ENCODE peak calls at places on chromosomes 2 and 18, in eight cellular contexts. O is HepG2, V is suprapubic skin, Q is A549, C is adrenal gland, P is spleen, T is lower leg skin, A is ovary. L is an unnamed sample.

GRCh38 chr2:237060518-237061312 is 25.0 kb upstream of the COPS8 start:
- DNase-seq in O (peak), V (no peak), Q (peak), C (peak), P (no peak), T (peak), A (no peak), L (peak)

GRCh38 chr2:158495175-158495574 is 38.4 kb downstream of the PKP4 start:
- DNase-seq in O (no peak), V (no peak), Q (no peak), C (no peak), P (no peak), T (no peak), A (no peak), L (no peak)

GRCh38 chr18:51153659-51154371 is 43.7 kb downstream of the MEX3C start:
- DNase-seq in O (no peak), V (no peak), Q (no peak), C (no peak), P (peak), T (no peak), A (no peak), L (no peak)

GRCh38 chr18:74981476-74981875 is 227.5 kb downstream of the PTGR3 start:
- DNase-seq in O (no peak), V (no peak), Q (no peak), C (no peak), P (no peak), T (no peak), A (no peak), L (no peak)

GRCh38 chr2:216791303-216791702 is 68.6 kb downstream of the TNP1 start:
- DNase-seq in O (no peak), V (no peak), Q (no peak), C (no peak), P (no peak), T (no peak), A (no peak), L (no peak)

GRCh38 chr2:120736202-120736954 is 710 bp downstream of the GLI2 start:
- DNase-seq in O (no peak), V (peak), Q (peak), C (no peak), P (peak), T (no peak), A (peak), L (no peak)

GRCh38 chr2:152950125-152950524 is 231.7 kb downstream of the ARL6IP6 start:
- DNase-seq in O (no peak), V (no peak), Q (no peak), C (peak), P (no peak), T (no peak), A (no peak), L (no peak)

GRCh38 chr2:43104106-43104505 is 122.3 kb downstream of the ZFP36L2 start:
- DNase-seq in O (no peak), V (no peak), Q (no peak), C (no peak), P (no peak), T (no peak), A (no peak), L (no peak)

GRCh38 chr2:29114841-29115609 is at the start of gene CLIP4:
- DNase-seq in O (no peak), V (no peak), Q (peak), C (peak), P (peak), T (peak), A (peak), L (peak)

GRCh38 chr2:220811952-220812570 is 760.0 kb downstream of the EPHA4 start:
- DNase-seq in O (no peak), V (no peak), Q (no peak), C (no peak), P (no peak), T (no peak), A (no peak), L (no peak)

GRCh38 chr2:53784431-53784830 is 2.3 kb downstream of the ASB3 start:
- DNase-seq in O (no peak), V (no peak), Q (no peak), C (no peak), P (no peak), T (no peak), A (no peak), L (no peak)

GRCh38 chr18:38693085-38693484 is 1127.5 kb upstream of the CELF4 start:
- DNase-seq in O (no peak), V (no peak), Q (no peak), C (no peak), P (no peak), T (no peak), A (no peak), L (no peak)

DNA sequence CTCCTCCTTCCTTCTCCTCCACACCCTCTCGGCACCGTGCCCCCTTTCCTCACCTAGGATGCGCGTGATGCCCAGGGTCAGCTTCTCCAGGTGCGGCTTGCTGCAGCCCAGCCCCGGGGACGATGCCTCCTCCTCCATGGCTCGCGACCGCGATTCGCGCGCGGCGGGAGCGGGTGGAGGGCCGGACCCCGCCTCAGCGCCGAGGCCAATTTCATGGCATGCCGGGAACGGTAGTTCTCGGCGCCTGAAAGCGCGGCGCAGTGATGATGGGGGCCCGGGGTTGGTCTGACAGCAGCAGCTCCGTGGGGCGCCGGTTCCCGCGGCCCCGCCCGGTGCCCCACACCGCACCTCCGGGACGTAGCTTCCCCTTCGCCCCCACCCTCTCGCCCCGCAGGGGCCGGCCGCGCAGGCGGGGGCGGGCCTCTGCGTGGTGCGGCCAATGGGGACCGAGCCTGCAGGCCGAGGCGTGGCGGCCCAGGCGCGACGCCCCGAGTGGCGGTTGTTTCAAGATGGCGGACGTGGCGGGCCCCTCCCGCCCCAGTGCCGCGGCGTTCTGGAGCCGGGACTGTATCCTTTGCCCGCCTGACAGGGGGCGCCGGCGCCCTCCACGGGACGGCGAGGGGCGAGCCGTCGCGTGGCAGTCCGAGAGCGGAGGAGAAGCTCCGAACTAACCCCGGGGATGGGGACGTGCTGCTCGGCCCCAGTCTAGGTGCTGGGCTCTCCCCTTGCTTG is at the start of the genes KIAA1328 and TPGS2:
- DNase-seq in O (peak), V (peak), Q (peak), C (peak), P (peak), T (peak), A (peak), L (peak)
- TF ChIP-seq POLR2A in O (no peak), V (no peak), Q (peak), C (peak), P (peak), T (no peak), A (peak), L (peak)

GRCh38 chr2:136129601-136130000 is 11.7 kb upstream of the CXCR4 start:
- DNase-seq in O (no peak), V (no peak), Q (no peak), C (no peak), P (no peak), T (no peak), A (no peak), L (no peak)
- TF ChIP-seq POLR2A in O (no peak), V (no peak), Q (no peak), C (no peak), P (peak), T (no peak), A (no peak), L (no peak)

GRCh38 chr2:25340340-25340886 is 1.3 kb downstream of the DNMT3A start:
- DNase-seq in O (no peak), V (no peak), Q (no peak), C (peak), P (peak), T (no peak), A (peak), L (peak)
- TF ChIP-seq POLR2A in O (no peak), V (no peak), Q (no peak), C (no peak), P (no peak), T (no peak), A (no peak), L (no peak)

DNA sequence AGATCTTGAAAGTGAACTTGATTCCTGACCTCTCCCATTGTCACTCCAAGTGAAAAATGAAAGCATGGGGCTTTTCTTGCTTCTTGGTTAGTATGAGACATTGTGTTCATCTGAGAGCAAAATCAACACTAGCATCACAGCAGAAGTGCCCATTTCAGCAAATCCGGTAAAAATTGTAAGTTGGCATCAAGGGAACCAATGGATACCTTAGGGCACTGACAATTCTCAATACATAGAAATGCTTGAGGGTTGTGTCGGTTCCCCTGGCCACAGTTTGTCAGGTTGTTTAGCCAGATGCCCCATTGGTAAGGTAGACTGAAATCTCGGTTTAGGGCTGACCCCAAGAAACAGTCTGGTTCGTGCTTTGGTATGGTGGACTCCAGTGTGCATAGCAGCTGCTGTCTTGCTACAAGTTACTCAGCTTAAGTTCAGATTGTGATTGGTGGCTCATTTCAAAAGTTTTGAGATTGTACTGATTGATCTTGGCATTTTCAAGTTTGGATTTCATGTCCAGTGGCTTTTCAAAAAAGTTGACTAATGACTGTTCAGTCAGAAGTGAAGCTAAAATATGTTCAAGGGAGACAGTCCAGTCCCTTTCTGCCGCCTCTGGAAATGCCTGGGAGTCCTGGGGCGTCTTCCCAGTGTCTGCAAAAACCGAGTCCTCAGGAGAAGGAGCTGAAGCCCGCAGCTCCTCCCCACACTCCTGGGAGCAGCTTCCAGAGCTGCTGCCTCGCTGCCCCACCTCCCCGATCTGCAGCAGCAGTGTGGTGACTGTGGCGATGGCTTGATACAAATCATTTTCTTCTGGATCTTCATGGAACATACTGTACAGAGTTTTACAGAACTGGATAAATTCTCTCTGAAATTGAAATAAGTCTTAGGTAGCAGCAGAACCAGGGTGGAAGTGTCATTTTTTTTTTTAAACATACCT is 5.6 kb downstream of the RPL31 start:
- DNase-seq in O (no peak), V (no peak), Q (no peak), C (no peak), P (no peak), T (no peak), A (no peak), L (no peak)
- TF ChIP-seq POLR2A in O (peak), V (no peak), Q (no peak), C (no peak), P (no peak), T (no peak), A (no peak), L (peak)

DNA sequence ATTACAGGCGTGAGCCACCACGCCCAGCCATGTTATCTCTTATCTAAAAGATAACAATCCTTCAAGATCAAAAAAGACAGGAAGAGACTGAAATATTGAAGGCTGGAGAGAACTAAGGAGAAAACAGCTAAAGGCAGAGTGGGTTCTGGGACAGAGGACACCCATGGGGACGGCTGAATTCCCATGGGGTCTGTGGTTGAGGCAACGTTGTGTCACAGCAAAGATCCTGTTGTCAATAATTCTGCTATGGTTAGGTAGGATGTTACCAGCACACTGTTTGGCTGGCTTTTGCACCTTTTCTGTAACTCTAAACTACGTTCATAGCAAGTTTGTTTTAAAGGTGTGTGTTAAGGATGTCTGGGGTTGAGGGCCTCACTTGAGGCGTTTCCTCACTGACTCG is 137.7 kb upstream of the APCDD1 start:
- DNase-seq in O (no peak), V (no peak), Q (no peak), C (no peak), P (no peak), T (no peak), A (no peak), L (no peak)
- TF ChIP-seq POLR2A in O (no peak), V (no peak), Q (no peak), C (no peak), P (no peak), T (no peak), A (no peak), L (no peak)

GRCh38 chr18:34976899-34977786 is 64.1 kb upstream of the MAPRE2 start:
- DNase-seq in O (peak), V (peak), Q (peak), C (peak), P (peak), T (peak), A (peak), L (peak)
- TF ChIP-seq POLR2A in O (no peak), V (no peak), Q (peak), C (peak), P (no peak), T (no peak), A (no peak), L (no peak)

GRCh38 chr2:25851740-25852503 is 26.4 kb downstream of the ASXL2 start:
- DNase-seq in O (peak), V (no peak), Q (peak), C (peak), P (no peak), T (no peak), A (no peak), L (peak)
- TF ChIP-seq POLR2A in O (no peak), V (no peak), Q (no peak), C (no peak), P (no peak), T (no peak), A (no peak), L (no peak)

GRCh38 chr2:173963323-173963816 is 1.8 kb downstream of the SP3 start:
- DNase-seq in O (peak), V (peak), Q (peak), C (peak), P (no peak), T (peak), A (no peak), L (peak)
- TF ChIP-seq POLR2A in O (no peak), V (no peak), Q (no peak), C (no peak), P (no peak), T (no peak), A (no peak), L (no peak)

L was measured in erythroblast.